ENCODE peak calls at places on chromosomes 13 and 19, in four cellular contexts. One of them, this sample, is unnamed.
A peak's percentile ranks its signal among the peaks of the same experiment; 100 is the strongest.

GRCh38 chr13:96090240-96091101 is 564 bp downstream of the HS6ST3 start:
- DNase-seq in neural crest cell: peak; percentile 14
- DNase-seq in A549: no peak
- DNase-seq in ascending aorta: no peak
- DNase-seq in this sample: no peak

GRCh38 chr19:2495130-2495641 is 19.3 kb downstream of the GADD45B start:
- DNase-seq in neural crest cell: no peak
- DNase-seq in A549: peak; percentile 72
- DNase-seq in ascending aorta: peak; percentile 96
- DNase-seq in this sample: peak; percentile 80

GRCh38 chr13:101390461-101390860 is 25.8 kb downstream of the NALCN start:
- DNase-seq in neural crest cell: no peak
- DNase-seq in A549: no peak
- DNase-seq in ascending aorta: no peak
- DNase-seq in this sample: no peak

GRCh38 chr13:99923877-99924582 is 47.5 kb downstream of the ZIC5 start:
- DNase-seq in neural crest cell: no peak
- DNase-seq in A549: no peak
- DNase-seq in ascending aorta: no peak
- DNase-seq in this sample: no peak

GRCh38 chr19:572891-573825 is 762 bp downstream of the BSG start:
- DNase-seq in neural crest cell: no peak
- DNase-seq in A549: no peak
- DNase-seq in ascending aorta: no peak
- DNase-seq in this sample: peak; percentile 51

GRCh38 chr19:31372245-31372781 is 23.1 kb upstream of the TSHZ3 start:
- DNase-seq in neural crest cell: no peak
- DNase-seq in A549: no peak
- DNase-seq in ascending aorta: no peak
- DNase-seq in this sample: no peak

GRCh38 chr13:20994441-20994821 is 67.0 kb downstream of the LATS2 start:
- DNase-seq in neural crest cell: no peak
- DNase-seq in A549: no peak
- DNase-seq in ascending aorta: no peak
- DNase-seq in this sample: peak; percentile 58

GRCh38 chr13:20428666-20429644 is 96.7 kb downstream of the CRYL1 start:
- DNase-seq in neural crest cell: no peak
- DNase-seq in A549: no peak
- DNase-seq in ascending aorta: no peak
- DNase-seq in this sample: no peak

GRCh38 chr13:99258210-99258860 is at the start of gene GPR18:
- DNase-seq in neural crest cell: no peak
- DNase-seq in A549: no peak
- DNase-seq in ascending aorta: no peak
- DNase-seq in this sample: no peak

GRCh38 chr19:12052571-12053169 is at the start of gene ZNF878:
- DNase-seq in neural crest cell: peak; percentile 92
- DNase-seq in A549: no peak
- DNase-seq in ascending aorta: peak; percentile 93
- DNase-seq in this sample: peak; percentile 88

GRCh38 chr19:46718157-46718933 is 1.4 kb upstream of the PRKD2 start:
- DNase-seq in neural crest cell: no peak
- DNase-seq in A549: peak; percentile 62
- DNase-seq in ascending aorta: no peak
- DNase-seq in this sample: no peak

GRCh38 chr19:56692496-56692895 is 20.9 kb upstream of the ZNF835 start:
- DNase-seq in neural crest cell: no peak
- DNase-seq in A549: no peak
- DNase-seq in ascending aorta: no peak
- DNase-seq in this sample: no peak

GRCh38 chr13:29591310-29591709 is 4.2 kb downstream of the SLC7A1 start:
- DNase-seq in neural crest cell: no peak
- DNase-seq in A549: no peak
- DNase-seq in ascending aorta: no peak
- DNase-seq in this sample: no peak

GRCh38 chr19:2582984-2583956 is 107.3 kb downstream of the GADD45B start:
- DNase-seq in neural crest cell: no peak
- DNase-seq in A549: no peak
- DNase-seq in ascending aorta: peak; percentile 7
- DNase-seq in this sample: no peak

GRCh38 chr13:30880756-30881155 is 25.3 kb upstream of the MEDAG start:
- DNase-seq in neural crest cell: no peak
- DNase-seq in A549: peak; percentile 12
- DNase-seq in ascending aorta: peak; percentile 82
- DNase-seq in this sample: peak; percentile 53

GRCh38 chr19:17747205-17748098 is 3.8 kb upstream of the FCHO1 start:
- DNase-seq in neural crest cell: peak; percentile 88
- DNase-seq in A549: peak; percentile 87
- DNase-seq in ascending aorta: peak; percentile 95
- DNase-seq in this sample: peak; percentile 96

GRCh38 chr13:22092791-22093545 is 422.1 kb downstream of the FGF9 start:
- DNase-seq in neural crest cell: no peak
- DNase-seq in A549: no peak
- DNase-seq in ascending aorta: no peak
- DNase-seq in this sample: no peak

GRCh38 chr13:41122838-41123237 is 9.8 kb downstream of the KBTBD6 start:
- DNase-seq in neural crest cell: no peak
- DNase-seq in A549: no peak
- DNase-seq in ascending aorta: no peak
- DNase-seq in this sample: no peak

GRCh38 chr13:111859361-111860105 is 207.4 kb upstream of the SOX1 start:
- DNase-seq in neural crest cell: no peak
- DNase-seq in A549: no peak
- DNase-seq in ascending aorta: no peak
- DNase-seq in this sample: peak; percentile 75

GRCh38 chr13:111858571-111858970 is 208.4 kb upstream of the SOX1 start:
- DNase-seq in neural crest cell: no peak
- DNase-seq in A549: no peak
- DNase-seq in ascending aorta: no peak
- DNase-seq in this sample: no peak

GRCh38 chr13:111856571-111856970 is 210.4 kb upstream of the SOX1 start:
- DNase-seq in neural crest cell: no peak
- DNase-seq in A549: no peak
- DNase-seq in ascending aorta: no peak
- DNase-seq in this sample: peak; percentile 75

GRCh38 chr13:111857336-111857735 is 209.6 kb upstream of the SOX1 start:
- DNase-seq in neural crest cell: no peak
- DNase-seq in A549: no peak
- DNase-seq in ascending aorta: no peak
- DNase-seq in this sample: no peak

DNA sequence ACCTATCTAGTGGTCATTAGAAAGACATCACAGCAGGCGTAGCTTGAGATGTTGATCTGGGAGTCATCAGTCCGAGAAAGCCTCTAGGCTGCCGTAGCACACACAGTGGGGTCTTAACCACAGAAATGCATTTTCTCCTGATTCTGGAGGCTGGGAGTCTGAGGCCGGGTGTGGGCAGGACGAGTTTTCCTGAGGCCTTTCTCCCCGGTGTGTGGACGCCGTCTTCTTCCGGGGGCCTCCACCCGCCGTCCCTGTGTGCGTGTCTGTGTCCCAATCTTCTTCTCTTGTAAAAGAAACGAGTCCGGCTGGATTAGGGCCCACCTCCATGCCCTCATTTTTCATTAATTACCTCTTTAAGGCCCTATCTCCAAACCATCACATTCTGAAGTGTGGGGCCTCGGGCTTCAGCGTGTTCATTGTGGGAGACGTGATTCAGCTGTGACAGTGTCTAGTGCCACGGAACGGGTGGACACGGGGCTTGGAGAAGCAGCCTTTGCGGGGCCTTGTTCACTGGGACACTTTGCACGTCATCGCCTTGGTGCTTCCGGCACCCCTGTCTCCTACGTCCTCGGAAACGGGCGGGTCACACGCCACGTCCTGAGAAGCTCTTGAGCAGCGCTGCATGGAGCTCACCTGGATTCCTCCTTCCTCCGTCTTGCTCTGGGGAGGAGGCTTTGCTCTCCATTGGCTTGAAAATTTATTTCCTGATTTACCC is 208.9 kb upstream of the SOX1 start:
- DNase-seq in neural crest cell: no peak
- DNase-seq in A549: no peak
- DNase-seq in ascending aorta: no peak
- DNase-seq in this sample: peak; percentile 70
- TF ChIP-seq CTCF in neural crest cell: no peak
- TF ChIP-seq CTCF in A549: no peak
- TF ChIP-seq CTCF in ascending aorta: no peak
- TF ChIP-seq CTCF in this sample: no peak

GRCh38 chr19:16200776-16201391 is 3.2 kb downstream of the AP1M1 start:
- DNase-seq in neural crest cell: no peak
- DNase-seq in A549: no peak
- DNase-seq in ascending aorta: no peak
- DNase-seq in this sample: no peak

GRCh38 chr19:16199275-16199932 is 1.7 kb downstream of the AP1M1 start:
- DNase-seq in neural crest cell: no peak
- DNase-seq in A549: no peak
- DNase-seq in ascending aorta: no peak
- DNase-seq in this sample: no peak

GRCh38 chr19:16198363-16198636 is 589 bp downstream of the AP1M1 start:
- DNase-seq in neural crest cell: no peak
- DNase-seq in A549: no peak
- DNase-seq in ascending aorta: no peak
- DNase-seq in this sample: no peak

GRCh38 chr19:16202320-16203255 is 4.9 kb downstream of the AP1M1 start:
- DNase-seq in neural crest cell: no peak
- DNase-seq in A549: no peak
- DNase-seq in ascending aorta: no peak
- DNase-seq in this sample: no peak

GRCh38 chr19:16200038-16200775 is 2.5 kb downstream of the AP1M1 start:
- DNase-seq in neural crest cell: no peak
- DNase-seq in A549: no peak
- DNase-seq in ascending aorta: peak; percentile 72
- DNase-seq in this sample: peak; percentile 46
- TF ChIP-seq CTCF in neural crest cell: no peak
- TF ChIP-seq CTCF in A549: no peak
- TF ChIP-seq CTCF in ascending aorta: no peak
- TF ChIP-seq CTCF in this sample: no peak

DNA sequence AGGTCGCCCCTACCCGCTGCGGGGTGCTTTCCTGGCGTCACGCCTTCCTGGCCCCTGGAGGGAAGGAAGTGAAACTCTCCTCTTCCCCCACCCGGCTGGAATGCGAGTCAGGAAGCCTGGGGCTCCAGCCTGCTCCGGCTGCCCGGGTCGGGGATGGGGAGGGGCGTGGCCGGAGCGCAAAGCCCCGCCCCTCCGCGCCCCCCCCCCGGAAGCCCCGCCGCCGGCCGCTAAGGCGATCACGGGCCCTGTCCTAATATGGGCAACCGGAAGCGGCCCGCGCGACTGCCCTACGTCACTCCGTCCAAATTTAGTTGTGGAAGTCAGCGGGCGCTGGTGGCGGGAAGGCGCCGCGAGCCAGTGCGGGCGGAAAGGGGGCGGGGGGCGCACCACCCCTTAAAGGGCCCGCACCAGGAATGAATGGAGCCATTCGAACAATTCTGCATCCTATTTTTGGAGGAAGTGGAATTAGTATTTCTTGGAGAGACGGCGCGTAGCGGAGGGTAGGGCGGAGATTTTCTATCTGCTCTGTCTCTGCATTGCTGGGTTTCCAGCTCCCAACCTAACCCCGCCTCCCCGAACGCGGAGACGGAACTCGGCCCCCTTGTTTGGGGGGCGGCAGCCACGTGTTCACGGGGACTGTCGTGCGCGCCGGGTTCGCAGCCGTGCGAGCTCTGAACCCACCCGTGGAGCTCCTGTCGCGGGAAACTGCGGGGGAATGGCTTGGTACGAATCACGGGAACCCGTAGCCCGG is 1.6 kb downstream of the IER2 start:
- DNase-seq in neural crest cell: peak; percentile 87
- DNase-seq in A549: peak; percentile 93
- DNase-seq in ascending aorta: peak; percentile 99
- DNase-seq in this sample: peak; percentile 97
- TF ChIP-seq CTCF in neural crest cell: peak; percentile 36
- TF ChIP-seq CTCF in A549: no peak
- TF ChIP-seq CTCF in ascending aorta: no peak
- TF ChIP-seq CTCF in this sample: no peak

GRCh38 chr13:108629353-108629752 is at the start of gene MYO16:
- DNase-seq in neural crest cell: no peak
- DNase-seq in A549: no peak
- DNase-seq in ascending aorta: no peak
- DNase-seq in this sample: no peak

GRCh38 chr13:108629988-108630387 is 577 bp downstream of the MYO16 start:
- DNase-seq in neural crest cell: no peak
- DNase-seq in A549: no peak
- DNase-seq in ascending aorta: no peak
- DNase-seq in this sample: no peak

GRCh38 chr13:108632649-108633167 is 3.3 kb downstream of the MYO16 start:
- DNase-seq in neural crest cell: no peak
- DNase-seq in A549: no peak
- DNase-seq in ascending aorta: no peak
- DNase-seq in this sample: no peak
- TF ChIP-seq CTCF in neural crest cell: no peak
- TF ChIP-seq CTCF in A549: no peak
- TF ChIP-seq CTCF in ascending aorta: no peak
- TF ChIP-seq CTCF in this sample: no peak

GRCh38 chr13:45878966-45879365 is 27.4 kb upstream of the SIAH3 start:
- DNase-seq in neural crest cell: no peak
- DNase-seq in A549: no peak
- DNase-seq in ascending aorta: no peak
- DNase-seq in this sample: no peak

GRCh38 chr13:45873491-45874360 is 22.2 kb upstream of the SIAH3 start:
- DNase-seq in neural crest cell: no peak
- DNase-seq in A549: no peak
- DNase-seq in ascending aorta: no peak
- DNase-seq in this sample: no peak

GRCh38 chr13:45879666-45880065 is 28.1 kb upstream of the SIAH3 start:
- DNase-seq in neural crest cell: no peak
- DNase-seq in A549: peak; percentile 12
- DNase-seq in ascending aorta: no peak
- DNase-seq in this sample: no peak

GRCh38 chr13:45875951-45876350 is 24.4 kb upstream of the SIAH3 start:
- DNase-seq in neural crest cell: no peak
- DNase-seq in A549: no peak
- DNase-seq in ascending aorta: no peak
- DNase-seq in this sample: no peak

DNA sequence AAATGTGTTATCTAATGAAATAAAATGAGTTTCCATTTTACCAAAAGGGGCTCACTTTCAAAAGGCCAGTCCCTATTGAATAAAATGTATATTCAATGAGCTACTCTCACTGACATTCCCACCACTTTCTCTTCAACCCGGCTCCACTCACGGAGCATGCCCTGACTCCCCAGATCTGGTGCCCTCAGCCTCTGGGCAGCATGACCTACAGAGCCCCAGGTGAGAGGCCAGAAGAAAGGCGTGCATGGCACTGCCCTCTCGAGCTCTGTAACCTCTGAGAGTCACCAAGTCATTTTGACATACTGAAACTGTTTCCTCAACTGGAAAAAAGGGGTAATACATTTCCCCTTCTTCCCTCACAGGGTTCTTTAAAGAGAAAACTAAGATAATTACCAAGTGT is 25.2 kb upstream of the SIAH3 start:
- DNase-seq in neural crest cell: no peak
- DNase-seq in A549: no peak
- DNase-seq in ascending aorta: no peak
- DNase-seq in this sample: no peak
- TF ChIP-seq CTCF in neural crest cell: no peak
- TF ChIP-seq CTCF in A549: no peak
- TF ChIP-seq CTCF in ascending aorta: no peak
- TF ChIP-seq CTCF in this sample: no peak

GRCh38 chr13:19089315-19089714 is 92.3 kb downstream of the TUBA3C start:
- DNase-seq in neural crest cell: no peak
- DNase-seq in A549: no peak
- DNase-seq in ascending aorta: no peak
- DNase-seq in this sample: no peak
- TF ChIP-seq CTCF in neural crest cell: no peak
- TF ChIP-seq CTCF in A549: no peak
- TF ChIP-seq CTCF in ascending aorta: no peak
- TF ChIP-seq CTCF in this sample: no peak